ENCODE peak calls at places on chromosomes 13 and 19, in seven cellular contexts. C is H1; J is psoas muscle; D is left ventricle myocardium inferior; S is fibroblast of pulmonary artery; X is uterus; U is CD8-positive, alpha-beta T cell. N is an unnamed sample.

GRCh38 chr13:48457578-48458242 is 44.8 kb upstream of the LPAR6 start:
- DNase-seq in C (no peak), J (no peak), U (no peak), D (no peak), X (no peak), S (no peak), N (no peak)

GRCh38 chr13:108200781-108201398 is 14.4 kb downstream of the LIG4 start:
- DNase-seq in X (no peak), S (peak), D (no peak), C (no peak), J (no peak), U (no peak), N (no peak)

GRCh38 chr19:3721900-3722442 is 13.8 kb downstream of the TJP3 start:
- DNase-seq in J (no peak), U (no peak), X (no peak), D (no peak), S (no peak), C (no peak), N (peak)

GRCh38 chr19:47609885-47610545 is 1.1 kb downstream of the BICRA start:
- DNase-seq in X (peak), J (peak), C (peak), S (peak), D (peak), U (peak), N (peak)

GRCh38 chr13:20425819-20426219 is 99.8 kb downstream of the CRYL1 start:
- DNase-seq in S (no peak), X (no peak), D (no peak), U (no peak), C (no peak), J (no peak), N (peak)

GRCh38 chr19:8615022-8615421 is 4.5 kb upstream of the ADAMTS10 start:
- DNase-seq in S (no peak), C (no peak), X (no peak), J (no peak), U (no peak), D (no peak), N (no peak)

GRCh38 chr13:32278456-32278855 is 36.7 kb downstream of the ZAR1L start:
- DNase-seq in D (no peak), J (no peak), C (no peak), U (no peak), X (no peak), S (no peak), N (peak)

GRCh38 chr19:32287811-32288227 is 57.6 kb upstream of the ZNF507 start:
- DNase-seq in U (no peak), X (peak), J (peak), C (peak), D (peak), S (peak), N (no peak)

GRCh38 chr19:588093-588742 is 1.5 kb upstream of the HCN2 start:
- DNase-seq in U (no peak), J (peak), S (peak), C (peak), D (peak), X (no peak), N (peak)

GRCh38 chr19:53086949-53087348 is 16.3 kb downstream of the ZNF160 start:
- DNase-seq in X (peak), U (no peak), J (peak), D (peak), C (no peak), S (peak), N (no peak)

GRCh38 chr13:68727788-68728187 is 1379.8 kb upstream of the ATXN8OS start:
- DNase-seq in D (no peak), C (no peak), J (no peak), U (no peak), X (no peak), S (no peak), N (no peak)

GRCh38 chr13:41053384-41053826 is 7.9 kb upstream of the WBP4 start:
- DNase-seq in U (no peak), S (peak), J (no peak), D (no peak), C (no peak), X (no peak), N (peak)

GRCh38 chr19:45323671-45324081 is 1.0 kb upstream of the CKM start:
- DNase-seq in S (no peak), C (peak), D (peak), J (peak), U (no peak), X (no peak), N (no peak)

GRCh38 chr13:110436276-110436675 is 125.2 kb downstream of the RAB20 start:
- DNase-seq in D (no peak), U (no peak), J (no peak), S (no peak), C (no peak), X (no peak), N (no peak)

GRCh38 chr13:25874907-25875306 is 176.9 kb downstream of the SHISA2 start:
- DNase-seq in D (no peak), X (no peak), J (no peak), U (peak), C (no peak), S (no peak), N (no peak)

GRCh38 chr19:12792048-12792852 is 964 bp downstream of the JUNB start:
- DNase-seq in S (peak), J (peak), D (peak), X (peak), U (peak), C (peak), N (peak)

GRCh38 chr13:102484329-102484728 is 82.5 kb upstream of the FGF14 start:
- DNase-seq in D (no peak), J (no peak), S (no peak), X (no peak), C (no peak), U (no peak), N (no peak)

GRCh38 chr19:5343848-5344247 is 3.2 kb upstream of the PTPRS start:
- DNase-seq in U (no peak), S (peak), J (no peak), C (no peak), D (no peak), X (no peak), N (no peak)

GRCh38 chr13:40982772-40983171 is 36.3 kb downstream of the ELF1 start:
- DNase-seq in S (peak), X (peak), J (no peak), D (no peak), C (no peak), U (peak), N (peak)

GRCh38 chr19:44640518-44640917 is 3.2 kb upstream of the PVR start:
- DNase-seq in X (no peak), U (no peak), J (no peak), C (no peak), S (peak), D (no peak), N (no peak)

GRCh38 chr13:24610956-24611355 is 69.3 kb upstream of the ATP12A start:
- DNase-seq in X (no peak), S (no peak), U (no peak), C (no peak), J (no peak), D (no peak), N (no peak)

GRCh38 chr13:36848228-36848982 is 29.4 kb downstream of the RFXAP start:
- DNase-seq in S (peak), J (no peak), U (no peak), X (no peak), D (no peak), C (peak), N (no peak)

GRCh38 chr13:50400930-50401553 is 385.8 kb downstream of the KCNRG start:
- DNase-seq in U (no peak), S (peak), C (no peak), J (no peak), X (no peak), D (no peak), N (no peak)

GRCh38 chr13:100546713-100547405 is 41.7 kb downstream of the GGACT start:
- DNase-seq in U (no peak), C (peak), X (no peak), D (no peak), J (no peak), S (no peak), N (no peak)

GRCh38 chr13:42991892-42992584 is at the start of gene EPSTI1:
- DNase-seq in J (peak), X (peak), U (peak), S (peak), C (peak), D (peak), N (peak)

GRCh38 chr13:110471833-110472162 is 89.7 kb downstream of the RAB20 start:
- DNase-seq in C (no peak), D (peak), S (peak), U (no peak), X (no peak), J (peak), N (peak)

GRCh38 chr19:2982983-2983350 is 5.6 kb downstream of the TLE6 start:
- DNase-seq in X (peak), D (peak), S (peak), J (peak), C (no peak), U (no peak), N (no peak)

GRCh38 chr13:29754486-29754806 is 96.0 kb downstream of the UBL3 start:
- DNase-seq in J (no peak), X (no peak), C (peak), S (peak), D (no peak), U (no peak), N (no peak)

GRCh38 chr19:2618611-2619010 is 83.9 kb downstream of the GNG7 start:
- DNase-seq in U (peak), D (peak), J (peak), X (no peak), S (peak), C (no peak), N (no peak)

GRCh38 chr13:20721454-20722357 is 18.2 kb downstream of the IL17D start:
- DNase-seq in C (peak), D (peak), J (peak), U (no peak), S (peak), X (peak), N (no peak)

GRCh38 chr13:60591348-60591747 is 194.3 kb downstream of the TDRD3 start:
- DNase-seq in C (no peak), J (no peak), S (peak), X (no peak), U (no peak), D (no peak), N (no peak)

GRCh38 chr13:114212096-114212495 is 22.6 kb upstream of the CDC16 start:
- DNase-seq in C (no peak), J (no peak), X (no peak), S (peak), U (no peak), D (no peak), N (no peak)

GRCh38 chr19:56476671-56477428 is at the start of gene ZNF667:
- DNase-seq in C (no peak), J (no peak), S (peak), U (no peak), D (peak), X (no peak), N (no peak)

GRCh38 chr19:30694156-30694555 is 322.0 kb downstream of the ZNF536 start:
- DNase-seq in S (no peak), J (no peak), X (no peak), C (no peak), D (no peak), U (no peak), N (no peak)

GRCh38 chr19:43731854-43732253 is 16.0 kb downstream of the IRGC start:
- DNase-seq in U (no peak), C (no peak), X (no peak), S (no peak), D (no peak), J (no peak), N (no peak)

GRCh38 chr19:39155741-39156140 is 30.2 kb downstream of the PAK4 start:
- DNase-seq in X (no peak), U (no peak), J (no peak), D (no peak), C (no peak), S (no peak), N (no peak)

DNA sequence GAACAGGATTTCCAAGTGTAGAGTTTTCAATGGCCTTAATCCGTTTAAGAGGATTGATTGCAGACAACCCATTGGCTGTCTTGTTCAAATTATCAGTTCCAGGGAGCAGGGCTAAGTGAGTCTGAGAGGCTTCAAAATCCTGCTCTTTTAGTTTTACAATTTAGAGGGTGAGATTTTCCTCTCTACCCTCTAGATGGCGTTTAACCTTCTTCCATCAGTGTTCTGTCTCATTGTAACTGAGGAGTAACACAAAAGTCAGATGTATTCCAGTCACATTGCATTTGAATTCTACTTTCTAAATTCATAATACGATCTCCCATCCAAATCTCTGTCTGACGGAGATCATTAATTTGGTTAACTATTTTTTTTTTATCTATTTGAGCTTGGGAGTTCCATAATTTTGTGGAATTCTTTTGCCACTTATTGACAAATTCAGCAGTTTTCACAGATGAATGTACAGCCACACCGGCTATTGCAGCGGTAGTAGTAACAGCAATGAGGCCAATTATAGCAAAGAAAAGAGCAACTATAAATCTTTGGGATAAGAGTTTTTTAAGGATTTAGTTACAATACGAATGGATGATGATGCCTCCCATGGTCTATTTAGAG is 7.8 kb upstream of the C19orf84 start:
- DNase-seq in C (no peak), X (no peak), S (peak), J (no peak), U (no peak), D (no peak), N (no peak)
- TF ChIP-seq CTCF in C (peak), X (peak), S (peak), J (peak), U (peak), D (peak), N (peak)

DNA sequence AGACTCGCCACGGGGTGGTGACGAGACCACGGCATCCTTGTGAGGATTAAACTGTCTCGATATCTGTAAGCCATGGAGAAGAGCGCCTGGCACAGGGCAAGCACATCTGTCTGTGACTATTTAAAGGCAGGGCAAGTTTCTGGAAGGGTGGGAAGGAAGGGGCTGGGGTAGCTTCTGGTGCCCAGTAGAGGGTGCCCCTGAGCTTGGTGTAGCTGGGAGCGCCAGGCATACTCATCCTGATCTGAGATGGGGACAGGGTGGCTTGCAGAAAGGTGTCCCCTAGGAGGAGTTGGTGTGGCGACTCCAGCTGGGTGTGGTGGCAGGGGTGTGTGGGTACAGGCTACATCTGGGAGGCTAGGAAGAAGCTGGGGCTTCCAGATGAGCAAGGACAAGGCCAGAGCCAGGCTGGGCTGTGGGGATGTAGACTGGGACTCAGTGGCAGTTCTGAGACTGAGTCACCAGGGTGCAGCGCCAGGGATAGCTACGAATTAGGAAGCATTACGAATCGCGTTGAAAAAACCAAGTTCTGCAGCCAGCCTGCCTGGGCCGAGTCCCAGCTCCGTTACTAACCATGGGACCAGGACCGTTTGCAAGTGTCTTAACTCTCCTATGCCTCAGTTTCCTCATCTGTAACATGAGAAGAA is 23.1 kb upstream of the ASPDH start:
- DNase-seq in U (no peak), D (no peak), C (no peak), S (no peak), J (no peak), X (no peak), N (no peak)
- TF ChIP-seq CTCF in U (no peak), D (no peak), C (peak), S (no peak), J (no peak), X (no peak), N (no peak)

GRCh38 chr13:94950303-94950702 is 238.0 kb upstream of the SOX21 start:
- DNase-seq in J (no peak), C (no peak), S (peak), X (no peak), D (no peak), U (no peak), N (no peak)
- TF ChIP-seq CTCF in J (no peak), C (peak), S (peak), X (no peak), D (no peak), U (no peak), N (no peak)

GRCh38 chr13:55999709-56000108 is 1141.0 kb upstream of the PRR20A start:
- DNase-seq in C (no peak), J (no peak), D (no peak), S (no peak), U (no peak), X (no peak), N (no peak)
- TF ChIP-seq CTCF in C (peak), J (no peak), D (no peak), S (no peak), U (no peak), X (no peak), N (no peak)

N was measured in GM20000.